ENCODE peak calls at places on chromosomes 13 and 19, in ten cellular contexts. One of them, this sample, is unnamed. For H3K4me1, the result is how much of the 10 kb centered on the place peaks cover.

GRCh38 chr13:33169273-33169980 is 116.1 kb downstream of the STARD13 start:
- DNase-seq in K562: no peak
- DNase-seq in SK-N-SH: no peak
- DNase-seq in upper lobe of left lung: no peak
- DNase-seq in GM23338: no peak
- DNase-seq in breast epithelium: no peak
- DNase-seq in HCT116: no peak
- DNase-seq in GM12878: no peak
- DNase-seq in Panc1: no peak
- DNase-seq in spleen: no peak
- DNase-seq in this sample: no peak

GRCh38 chr13:109572389-109572788 is 214.0 kb downstream of the IRS2 start:
- DNase-seq in Panc1: no peak
- DNase-seq in HCT116: no peak
- DNase-seq in spleen: no peak
- DNase-seq in breast epithelium: no peak
- DNase-seq in SK-N-SH: no peak
- DNase-seq in upper lobe of left lung: no peak
- DNase-seq in K562: no peak
- DNase-seq in GM23338: peak
- DNase-seq in GM12878: no peak
- DNase-seq in this sample: no peak

GRCh38 chr19:18259848-18260247 is 14.4 kb downstream of the IQCN start:
- DNase-seq in spleen: no peak
- DNase-seq in Panc1: no peak
- DNase-seq in upper lobe of left lung: no peak
- DNase-seq in GM12878: no peak
- DNase-seq in GM23338: no peak
- DNase-seq in SK-N-SH: no peak
- DNase-seq in breast epithelium: no peak
- DNase-seq in K562: no peak
- DNase-seq in HCT116: no peak
- DNase-seq in this sample: no peak

GRCh38 chr19:16382775-16383543 is 58.3 kb downstream of the KLF2 start:
- DNase-seq in spleen: peak
- DNase-seq in breast epithelium: peak
- DNase-seq in Panc1: peak
- DNase-seq in K562: peak
- DNase-seq in upper lobe of left lung: peak
- DNase-seq in HCT116: peak
- DNase-seq in SK-N-SH: peak
- DNase-seq in GM23338: peak
- DNase-seq in GM12878: no peak
- DNase-seq in this sample: peak

GRCh38 chr13:22469421-22469820 is 711.4 kb upstream of the SGCG start:
- DNase-seq in Panc1: no peak
- DNase-seq in GM23338: no peak
- DNase-seq in breast epithelium: no peak
- DNase-seq in upper lobe of left lung: no peak
- DNase-seq in spleen: no peak
- DNase-seq in GM12878: no peak
- DNase-seq in K562: no peak
- DNase-seq in HCT116: no peak
- DNase-seq in SK-N-SH: no peak
- DNase-seq in this sample: no peak

GRCh38 chr19:12772323-12772722 is 3.0 kb downstream of the HOOK2 start:
- DNase-seq in K562: no peak
- DNase-seq in HCT116: no peak
- DNase-seq in GM12878: no peak
- DNase-seq in GM23338: no peak
- DNase-seq in SK-N-SH: no peak
- DNase-seq in breast epithelium: no peak
- DNase-seq in spleen: no peak
- DNase-seq in Panc1: no peak
- DNase-seq in upper lobe of left lung: no peak
- DNase-seq in this sample: no peak

GRCh38 chr19:2552859-2553258 is 76.9 kb downstream of the GADD45B start:
- DNase-seq in breast epithelium: no peak
- DNase-seq in SK-N-SH: no peak
- DNase-seq in upper lobe of left lung: no peak
- DNase-seq in K562: no peak
- DNase-seq in Panc1: no peak
- DNase-seq in spleen: peak
- DNase-seq in GM23338: no peak
- DNase-seq in HCT116: no peak
- DNase-seq in GM12878: peak
- DNase-seq in this sample: no peak

GRCh38 chr13:49419292-49419691 is 24.6 kb downstream of the CAB39L start:
- DNase-seq in upper lobe of left lung: no peak
- DNase-seq in GM23338: no peak
- DNase-seq in Panc1: no peak
- DNase-seq in spleen: no peak
- DNase-seq in K562: no peak
- DNase-seq in breast epithelium: no peak
- DNase-seq in GM12878: no peak
- DNase-seq in HCT116: no peak
- DNase-seq in SK-N-SH: no peak
- DNase-seq in this sample: no peak

GRCh38 chr13:62931901-62932883 is 1516.5 kb upstream of the PCDH20 start:
- DNase-seq in HCT116: no peak
- DNase-seq in spleen: no peak
- DNase-seq in GM12878: no peak
- DNase-seq in K562: no peak
- DNase-seq in Panc1: no peak
- DNase-seq in breast epithelium: no peak
- DNase-seq in GM23338: no peak
- DNase-seq in SK-N-SH: no peak
- DNase-seq in upper lobe of left lung: no peak
- DNase-seq in this sample: no peak

GRCh38 chr13:24747248-24748151 is 16.5 kb upstream of the RNF17 start:
- DNase-seq in K562: no peak
- DNase-seq in spleen: no peak
- DNase-seq in Panc1: no peak
- DNase-seq in GM12878: no peak
- DNase-seq in GM23338: peak
- DNase-seq in HCT116: no peak
- DNase-seq in upper lobe of left lung: no peak
- DNase-seq in breast epithelium: no peak
- DNase-seq in SK-N-SH: no peak
- DNase-seq in this sample: no peak

GRCh38 chr19:55554749-55555152 is 9.4 kb upstream of the SBK3 start:
- DNase-seq in K562: no peak
- DNase-seq in HCT116: no peak
- DNase-seq in breast epithelium: no peak
- DNase-seq in upper lobe of left lung: no peak
- DNase-seq in Panc1: no peak
- DNase-seq in GM12878: no peak
- DNase-seq in SK-N-SH: no peak
- DNase-seq in spleen: no peak
- DNase-seq in GM23338: no peak
- DNase-seq in this sample: no peak

GRCh38 chr13:31073859-31074718 is 87.6 kb downstream of the HSPH1 start:
- DNase-seq in spleen: no peak
- DNase-seq in GM12878: peak
- DNase-seq in K562: no peak
- DNase-seq in breast epithelium: peak
- DNase-seq in HCT116: no peak
- DNase-seq in SK-N-SH: no peak
- DNase-seq in upper lobe of left lung: peak
- DNase-seq in Panc1: no peak
- DNase-seq in GM23338: no peak
- DNase-seq in this sample: no peak

GRCh38 chr19:1618157-1619093 is 13.2 kb upstream of the UQCR11 start:
- DNase-seq in HCT116: peak
- DNase-seq in GM12878: no peak
- DNase-seq in GM23338: peak
- DNase-seq in SK-N-SH: peak
- DNase-seq in upper lobe of left lung: no peak
- DNase-seq in spleen: no peak
- DNase-seq in breast epithelium: no peak
- DNase-seq in Panc1: no peak
- DNase-seq in K562: peak
- DNase-seq in this sample: no peak

GRCh38 chr13:98575009-98575866 is 1.7 kb downstream of the STK24 start:
- DNase-seq in upper lobe of left lung: no peak
- DNase-seq in Panc1: no peak
- DNase-seq in K562: no peak
- DNase-seq in SK-N-SH: no peak
- DNase-seq in spleen: no peak
- DNase-seq in GM23338: no peak
- DNase-seq in breast epithelium: no peak
- DNase-seq in HCT116: no peak
- DNase-seq in GM12878: no peak
- DNase-seq in this sample: no peak

GRCh38 chr19:2132191-2132590 is 19.2 kb downstream of the AP3D1 start:
- DNase-seq in breast epithelium: no peak
- DNase-seq in SK-N-SH: no peak
- DNase-seq in Panc1: no peak
- DNase-seq in upper lobe of left lung: no peak
- DNase-seq in GM23338: no peak
- DNase-seq in K562: no peak
- DNase-seq in HCT116: no peak
- DNase-seq in spleen: no peak
- DNase-seq in GM12878: no peak
- DNase-seq in this sample: no peak

GRCh38 chr13:107379398-107380155 is 811.6 kb upstream of the ARGLU1 start:
- DNase-seq in Panc1: no peak
- DNase-seq in GM12878: no peak
- DNase-seq in breast epithelium: no peak
- DNase-seq in spleen: no peak
- DNase-seq in upper lobe of left lung: no peak
- DNase-seq in GM23338: no peak
- DNase-seq in HCT116: no peak
- DNase-seq in SK-N-SH: no peak
- DNase-seq in K562: no peak
- DNase-seq in this sample: no peak

GRCh38 chr13:95254341-95254740 is 46.9 kb downstream of the ABCC4 start:
- DNase-seq in spleen: no peak
- DNase-seq in SK-N-SH: no peak
- DNase-seq in HCT116: peak
- DNase-seq in K562: no peak
- DNase-seq in GM23338: no peak
- DNase-seq in Panc1: no peak
- DNase-seq in GM12878: no peak
- DNase-seq in upper lobe of left lung: no peak
- DNase-seq in breast epithelium: no peak
- DNase-seq in this sample: no peak

GRCh38 chr19:403221-404036 is 5.5 kb downstream of the C2CD4C start:
- DNase-seq in GM12878: no peak
- DNase-seq in upper lobe of left lung: peak
- DNase-seq in K562: no peak
- DNase-seq in spleen: peak
- DNase-seq in Panc1: no peak
- DNase-seq in breast epithelium: no peak
- DNase-seq in SK-N-SH: peak
- DNase-seq in GM23338: no peak
- DNase-seq in HCT116: no peak
- DNase-seq in this sample: no peak

GRCh38 chr19:45882652-45883585 is 3.0 kb downstream of the IRF2BP1 start:
- DNase-seq in GM12878: peak
- DNase-seq in upper lobe of left lung: peak
- DNase-seq in GM23338: peak
- DNase-seq in Panc1: peak
- DNase-seq in K562: peak
- DNase-seq in HCT116: peak
- DNase-seq in SK-N-SH: peak
- DNase-seq in spleen: peak
- DNase-seq in breast epithelium: peak
- DNase-seq in this sample: peak

GRCh38 chr13:20902438-20903163 is at the start of gene XPO4:
- DNase-seq in breast epithelium: peak
- DNase-seq in HCT116: peak
- DNase-seq in GM12878: no peak
- DNase-seq in spleen: peak
- DNase-seq in SK-N-SH: peak
- DNase-seq in upper lobe of left lung: peak
- DNase-seq in GM23338: peak
- DNase-seq in Panc1: no peak
- DNase-seq in K562: peak
- DNase-seq in this sample: peak
- TF ChIP-seq POLR2AphosphoS5 in breast epithelium: peak
- TF ChIP-seq POLR2AphosphoS5 in HCT116: peak
- TF ChIP-seq POLR2AphosphoS5 in GM12878: peak
- TF ChIP-seq POLR2AphosphoS5 in spleen: peak
- TF ChIP-seq POLR2AphosphoS5 in SK-N-SH: peak
- TF ChIP-seq POLR2AphosphoS5 in upper lobe of left lung: peak
- TF ChIP-seq POLR2AphosphoS5 in GM23338: peak
- TF ChIP-seq POLR2AphosphoS5 in Panc1: peak
- TF ChIP-seq POLR2AphosphoS5 in K562: peak
- TF ChIP-seq POLR2AphosphoS5 in this sample: peak

DNA sequence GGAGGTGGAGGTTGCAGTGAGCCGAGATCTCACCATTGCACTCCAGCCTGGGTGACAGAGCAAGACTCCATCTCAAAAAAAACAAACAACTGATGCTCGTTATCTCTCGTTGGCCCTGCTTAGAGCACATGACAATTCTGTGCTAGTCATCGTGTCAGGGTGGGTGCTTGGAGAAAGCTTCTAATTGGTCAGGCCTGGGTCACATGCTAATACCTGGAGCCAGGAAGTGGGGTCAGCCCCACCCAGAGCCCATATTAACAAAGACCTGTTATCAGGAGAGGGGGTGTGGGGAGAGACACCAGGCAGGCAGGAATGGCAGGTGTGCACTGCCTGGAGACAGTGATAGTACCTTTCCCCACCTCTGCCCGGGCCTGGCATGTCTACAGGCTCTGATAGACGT is 84.9 kb downstream of the DPF1 start:
- DNase-seq in spleen: no peak
- DNase-seq in GM23338: no peak
- DNase-seq in K562: peak
- DNase-seq in upper lobe of left lung: no peak
- DNase-seq in SK-N-SH: no peak
- DNase-seq in breast epithelium: no peak
- DNase-seq in Panc1: no peak
- DNase-seq in GM12878: no peak
- DNase-seq in HCT116: no peak
- DNase-seq in this sample: no peak
- H3K4me1 ChIP-seq in spleen: under half
- H3K4me1 ChIP-seq in GM23338: under half
- H3K4me1 ChIP-seq in K562: under half
- H3K4me1 ChIP-seq in upper lobe of left lung: under half
- H3K4me1 ChIP-seq in SK-N-SH: under half
- H3K4me1 ChIP-seq in breast epithelium: under half
- H3K4me1 ChIP-seq in Panc1: under half
- H3K4me1 ChIP-seq in GM12878: under half
- H3K4me1 ChIP-seq in HCT116: under half
- H3K4me1 ChIP-seq in this sample: under half

GRCh38 chr13:94058821-94059360 is 420.6 kb downstream of the DCT start:
- DNase-seq in Panc1: no peak
- DNase-seq in upper lobe of left lung: no peak
- DNase-seq in K562: no peak
- DNase-seq in GM23338: no peak
- DNase-seq in breast epithelium: no peak
- DNase-seq in GM12878: no peak
- DNase-seq in SK-N-SH: no peak
- DNase-seq in HCT116: no peak
- DNase-seq in spleen: no peak
- DNase-seq in this sample: no peak
- TF ChIP-seq POLR2AphosphoS5 in Panc1: no peak
- TF ChIP-seq POLR2AphosphoS5 in upper lobe of left lung: no peak
- TF ChIP-seq POLR2AphosphoS5 in K562: no peak
- TF ChIP-seq POLR2AphosphoS5 in GM23338: no peak
- TF ChIP-seq POLR2AphosphoS5 in breast epithelium: no peak
- TF ChIP-seq POLR2AphosphoS5 in GM12878: no peak
- TF ChIP-seq POLR2AphosphoS5 in SK-N-SH: no peak
- TF ChIP-seq POLR2AphosphoS5 in HCT116: no peak
- TF ChIP-seq POLR2AphosphoS5 in spleen: no peak
- TF ChIP-seq POLR2AphosphoS5 in this sample: no peak

GRCh38 chr13:112802808-112803207 is 113.0 kb downstream of the ATP11A start:
- DNase-seq in Panc1: no peak
- DNase-seq in SK-N-SH: no peak
- DNase-seq in K562: no peak
- DNase-seq in upper lobe of left lung: no peak
- DNase-seq in GM12878: peak
- DNase-seq in breast epithelium: no peak
- DNase-seq in spleen: no peak
- DNase-seq in HCT116: no peak
- DNase-seq in GM23338: no peak
- DNase-seq in this sample: no peak
- H3K4me1 ChIP-seq in Panc1: under half
- H3K4me1 ChIP-seq in SK-N-SH: under half
- H3K4me1 ChIP-seq in K562: under half
- H3K4me1 ChIP-seq in upper lobe of left lung: under half
- H3K4me1 ChIP-seq in GM12878: under half
- H3K4me1 ChIP-seq in breast epithelium: under half
- H3K4me1 ChIP-seq in spleen: under half
- H3K4me1 ChIP-seq in HCT116: under half
- H3K4me1 ChIP-seq in GM23338: under half
- H3K4me1 ChIP-seq in this sample: under half